ENCODE peak calls at places on chromosomes 1 and 21, in ten cellular contexts. One of them, this sample, is unnamed.

GRCh38 chr1:206895320-206895719 is 1.9 kb upstream of the IL24 start:
- DNase-seq in BJ: no peak
- DNase-seq in AG04450: no peak
- DNase-seq in right lobe of liver: no peak
- DNase-seq in fibroblast of pulmonary artery: no peak
- DNase-seq in left ventricle myocardium inferior: no peak
- DNase-seq in OCI-LY7: no peak
- DNase-seq in dorsolateral prefrontal cortex: no peak
- DNase-seq in lower lobe of right lung: no peak
- DNase-seq in foreskin fibroblast: no peak
- DNase-seq in this sample: no peak

GRCh38 chr1:229137274-229137673 is 133.6 kb upstream of the RAB4A start:
- DNase-seq in BJ: no peak
- DNase-seq in AG04450: no peak
- DNase-seq in right lobe of liver: no peak
- DNase-seq in fibroblast of pulmonary artery: no peak
- DNase-seq in left ventricle myocardium inferior: no peak
- DNase-seq in OCI-LY7: no peak
- DNase-seq in dorsolateral prefrontal cortex: no peak
- DNase-seq in lower lobe of right lung: no peak
- DNase-seq in foreskin fibroblast: no peak
- DNase-seq in this sample: no peak

GRCh38 chr21:35291963-35292627 is 243.0 kb upstream of the RUNX1 start:
- DNase-seq in BJ: no peak
- DNase-seq in AG04450: no peak
- DNase-seq in right lobe of liver: no peak
- DNase-seq in fibroblast of pulmonary artery: no peak
- DNase-seq in left ventricle myocardium inferior: no peak
- DNase-seq in OCI-LY7: no peak
- DNase-seq in dorsolateral prefrontal cortex: no peak
- DNase-seq in lower lobe of right lung: no peak
- DNase-seq in foreskin fibroblast: peak; percentile 5
- DNase-seq in this sample: no peak

GRCh38 chr1:25099343-25099951 is 132.9 kb downstream of the SYF2 start:
- DNase-seq in BJ: no peak
- DNase-seq in AG04450: no peak
- DNase-seq in right lobe of liver: no peak
- DNase-seq in fibroblast of pulmonary artery: no peak
- DNase-seq in left ventricle myocardium inferior: no peak
- DNase-seq in OCI-LY7: peak; percentile 13
- DNase-seq in dorsolateral prefrontal cortex: peak; percentile 30
- DNase-seq in lower lobe of right lung: no peak
- DNase-seq in foreskin fibroblast: no peak
- DNase-seq in this sample: no peak

GRCh38 chr1:53485478-53486394 is 26.5 kb downstream of the DMRTB1 start:
- DNase-seq in BJ: no peak
- DNase-seq in AG04450: peak; percentile 52
- DNase-seq in right lobe of liver: peak; percentile 71
- DNase-seq in fibroblast of pulmonary artery: peak; percentile 85
- DNase-seq in left ventricle myocardium inferior: peak; percentile 77
- DNase-seq in OCI-LY7: peak; percentile 64
- DNase-seq in dorsolateral prefrontal cortex: peak; percentile 78
- DNase-seq in lower lobe of right lung: peak; percentile 84
- DNase-seq in foreskin fibroblast: peak; percentile 66
- DNase-seq in this sample: peak; percentile 44

GRCh38 chr1:191025896-191026642 is 548.4 kb upstream of the BRINP3 start:
- DNase-seq in BJ: no peak
- DNase-seq in AG04450: no peak
- DNase-seq in right lobe of liver: no peak
- DNase-seq in fibroblast of pulmonary artery: no peak
- DNase-seq in left ventricle myocardium inferior: no peak
- DNase-seq in OCI-LY7: no peak
- DNase-seq in dorsolateral prefrontal cortex: no peak
- DNase-seq in lower lobe of right lung: no peak
- DNase-seq in foreskin fibroblast: no peak
- DNase-seq in this sample: no peak

GRCh38 chr21:42010507-42011493 is 640 bp upstream of the ZBTB21 start:
- DNase-seq in BJ: no peak
- DNase-seq in AG04450: no peak
- DNase-seq in right lobe of liver: peak; percentile 78
- DNase-seq in fibroblast of pulmonary artery: no peak
- DNase-seq in left ventricle myocardium inferior: no peak
- DNase-seq in OCI-LY7: peak; percentile 65
- DNase-seq in dorsolateral prefrontal cortex: no peak
- DNase-seq in lower lobe of right lung: peak; percentile 77
- DNase-seq in foreskin fibroblast: no peak
- DNase-seq in this sample: no peak

GRCh38 chr21:38769253-38769780 is 36.4 kb upstream of the ETS2 start:
- DNase-seq in BJ: no peak
- DNase-seq in AG04450: peak; percentile 81
- DNase-seq in right lobe of liver: no peak
- DNase-seq in fibroblast of pulmonary artery: peak; percentile 39
- DNase-seq in left ventricle myocardium inferior: no peak
- DNase-seq in OCI-LY7: no peak
- DNase-seq in dorsolateral prefrontal cortex: no peak
- DNase-seq in lower lobe of right lung: no peak
- DNase-seq in foreskin fibroblast: no peak
- DNase-seq in this sample: no peak

DNA sequence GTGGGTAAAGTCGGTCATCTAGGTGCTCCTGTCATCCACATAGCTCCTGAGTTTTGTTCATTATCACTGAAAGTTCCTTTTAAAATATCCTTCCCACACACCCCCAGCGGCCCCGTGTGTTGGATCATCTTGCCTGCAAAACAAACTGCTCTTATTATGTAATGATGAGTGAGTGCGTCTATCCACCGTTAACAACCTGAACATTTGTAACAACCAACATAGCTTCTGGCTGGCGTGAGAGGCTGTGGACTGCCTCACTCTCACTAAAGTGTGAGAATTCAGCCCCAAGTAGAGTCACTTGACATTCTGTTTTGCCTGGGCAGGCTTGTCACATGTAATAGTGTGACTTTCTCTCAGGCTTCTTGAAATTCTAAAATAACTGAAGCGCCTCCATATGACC is 14.5 kb upstream of the KCNA2 start:
- DNase-seq in BJ: no peak
- DNase-seq in AG04450: no peak
- DNase-seq in right lobe of liver: no peak
- DNase-seq in fibroblast of pulmonary artery: no peak
- DNase-seq in left ventricle myocardium inferior: no peak
- DNase-seq in OCI-LY7: no peak
- DNase-seq in dorsolateral prefrontal cortex: no peak
- DNase-seq in lower lobe of right lung: no peak
- DNase-seq in foreskin fibroblast: no peak
- DNase-seq in this sample: no peak
- H3K4me3 ChIP-seq in BJ: no peak overlapping the region
- H3K4me3 ChIP-seq in AG04450: no peak overlapping the region
- H3K4me3 ChIP-seq in right lobe of liver: no peak overlapping the region
- H3K4me3 ChIP-seq in fibroblast of pulmonary artery: no peak overlapping the region
- H3K4me3 ChIP-seq in left ventricle myocardium inferior: no peak overlapping the region
- H3K4me3 ChIP-seq in OCI-LY7: no peak overlapping the region
- H3K4me3 ChIP-seq in dorsolateral prefrontal cortex: no peak overlapping the region
- H3K4me3 ChIP-seq in lower lobe of right lung: no peak overlapping the region
- H3K4me3 ChIP-seq in foreskin fibroblast: no peak overlapping the region
- H3K4me3 ChIP-seq in this sample: no peak overlapping the region

GRCh38 chr1:222791006-222791710 is 23.7 kb upstream of the DISP1 start:
- DNase-seq in BJ: no peak
- DNase-seq in AG04450: no peak
- DNase-seq in right lobe of liver: no peak
- DNase-seq in fibroblast of pulmonary artery: peak; percentile 61
- DNase-seq in left ventricle myocardium inferior: no peak
- DNase-seq in OCI-LY7: no peak
- DNase-seq in dorsolateral prefrontal cortex: no peak
- DNase-seq in lower lobe of right lung: no peak
- DNase-seq in foreskin fibroblast: no peak
- DNase-seq in this sample: no peak

GRCh38 chr1:222792744-222793143 is 22.1 kb upstream of the DISP1 start:
- DNase-seq in BJ: no peak
- DNase-seq in AG04450: no peak
- DNase-seq in right lobe of liver: no peak
- DNase-seq in fibroblast of pulmonary artery: peak; percentile 57
- DNase-seq in left ventricle myocardium inferior: no peak
- DNase-seq in OCI-LY7: peak; percentile 20
- DNase-seq in dorsolateral prefrontal cortex: no peak
- DNase-seq in lower lobe of right lung: no peak
- DNase-seq in foreskin fibroblast: no peak
- DNase-seq in this sample: no peak

GRCh38 chr1:222798975-222799374 is 15.9 kb upstream of the DISP1 start:
- DNase-seq in BJ: no peak
- DNase-seq in AG04450: no peak
- DNase-seq in right lobe of liver: no peak
- DNase-seq in fibroblast of pulmonary artery: no peak
- DNase-seq in left ventricle myocardium inferior: no peak
- DNase-seq in OCI-LY7: no peak
- DNase-seq in dorsolateral prefrontal cortex: no peak
- DNase-seq in lower lobe of right lung: no peak
- DNase-seq in foreskin fibroblast: no peak
- DNase-seq in this sample: no peak

GRCh38 chr1:222798111-222798510 is 16.7 kb upstream of the DISP1 start:
- DNase-seq in BJ: no peak
- DNase-seq in AG04450: no peak
- DNase-seq in right lobe of liver: no peak
- DNase-seq in fibroblast of pulmonary artery: peak; percentile 62
- DNase-seq in left ventricle myocardium inferior: no peak
- DNase-seq in OCI-LY7: no peak
- DNase-seq in dorsolateral prefrontal cortex: no peak
- DNase-seq in lower lobe of right lung: no peak
- DNase-seq in foreskin fibroblast: no peak
- DNase-seq in this sample: no peak

DNA sequence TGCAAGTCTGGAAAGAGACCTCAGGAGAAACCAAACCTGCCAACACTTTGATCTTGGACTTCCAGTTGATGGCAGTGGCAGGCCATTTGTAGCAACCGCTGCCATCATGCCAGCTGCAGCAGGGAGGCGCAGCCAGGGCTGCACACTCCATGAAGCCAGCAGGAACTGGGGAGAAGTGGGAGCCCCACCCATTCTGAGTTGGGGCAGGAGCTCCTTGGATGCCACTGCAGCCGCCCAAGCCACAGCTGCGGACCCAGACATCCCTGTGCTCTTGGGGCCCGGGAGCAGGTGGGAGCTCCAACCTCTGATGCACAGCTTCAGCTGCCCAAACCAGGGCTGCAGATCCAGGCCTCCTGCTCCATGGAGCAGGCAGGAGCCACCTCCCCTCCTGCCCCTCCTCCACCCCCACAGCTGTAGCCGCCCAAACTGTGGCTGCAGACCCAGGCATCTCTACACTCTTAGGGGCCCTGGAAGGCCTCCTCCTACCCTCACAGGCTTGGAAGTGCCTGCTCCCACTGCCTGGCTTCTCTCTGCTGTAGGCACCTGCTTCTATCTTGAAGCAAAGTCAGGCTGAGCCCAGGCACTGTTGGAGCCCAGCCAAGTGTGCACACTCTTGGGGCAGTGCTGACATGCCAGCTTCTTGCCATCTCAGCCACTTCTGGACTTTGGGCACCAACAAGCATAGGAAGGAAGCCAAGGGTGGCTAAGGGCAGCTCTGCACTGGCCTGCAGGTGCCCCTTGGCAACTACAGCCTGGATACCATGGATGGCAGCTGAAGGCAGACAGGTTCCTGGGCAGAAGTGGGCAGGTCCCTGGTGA is 20.0 kb upstream of the DISP1 start:
- DNase-seq in BJ: no peak
- DNase-seq in AG04450: no peak
- DNase-seq in right lobe of liver: peak; percentile 71
- DNase-seq in fibroblast of pulmonary artery: no peak
- DNase-seq in left ventricle myocardium inferior: no peak
- DNase-seq in OCI-LY7: no peak
- DNase-seq in dorsolateral prefrontal cortex: no peak
- DNase-seq in lower lobe of right lung: no peak
- DNase-seq in foreskin fibroblast: no peak
- DNase-seq in this sample: peak; percentile 45
- TF ChIP-seq CTCF in BJ: peak; percentile 15
- TF ChIP-seq CTCF in AG04450: no peak
- TF ChIP-seq CTCF in right lobe of liver: peak; percentile 39
- TF ChIP-seq CTCF in fibroblast of pulmonary artery: peak; percentile 5
- TF ChIP-seq CTCF in left ventricle myocardium inferior: no peak
- TF ChIP-seq CTCF in OCI-LY7: no peak
- TF ChIP-seq CTCF in dorsolateral prefrontal cortex: no peak
- TF ChIP-seq CTCF in lower lobe of right lung: no peak
- TF ChIP-seq CTCF in foreskin fibroblast: no peak
- TF ChIP-seq CTCF in this sample: no peak

GRCh38 chr21:33885158-33885514 is 30.5 kb downstream of the ATP5PO start:
- DNase-seq in BJ: no peak
- DNase-seq in AG04450: no peak
- DNase-seq in right lobe of liver: no peak
- DNase-seq in fibroblast of pulmonary artery: no peak
- DNase-seq in left ventricle myocardium inferior: no peak
- DNase-seq in OCI-LY7: no peak
- DNase-seq in dorsolateral prefrontal cortex: no peak
- DNase-seq in lower lobe of right lung: no peak
- DNase-seq in foreskin fibroblast: no peak
- DNase-seq in this sample: no peak

GRCh38 chr21:33880626-33881025 is 35.0 kb downstream of the ATP5PO start:
- DNase-seq in BJ: no peak
- DNase-seq in AG04450: no peak
- DNase-seq in right lobe of liver: no peak
- DNase-seq in fibroblast of pulmonary artery: no peak
- DNase-seq in left ventricle myocardium inferior: no peak
- DNase-seq in OCI-LY7: no peak
- DNase-seq in dorsolateral prefrontal cortex: no peak
- DNase-seq in lower lobe of right lung: no peak
- DNase-seq in foreskin fibroblast: no peak
- DNase-seq in this sample: no peak

GRCh38 chr21:33886316-33886715 is 29.3 kb downstream of the ATP5PO start:
- DNase-seq in BJ: no peak
- DNase-seq in AG04450: no peak
- DNase-seq in right lobe of liver: no peak
- DNase-seq in fibroblast of pulmonary artery: no peak
- DNase-seq in left ventricle myocardium inferior: no peak
- DNase-seq in OCI-LY7: no peak
- DNase-seq in dorsolateral prefrontal cortex: no peak
- DNase-seq in lower lobe of right lung: no peak
- DNase-seq in foreskin fibroblast: no peak
- DNase-seq in this sample: no peak

GRCh38 chr21:33881689-33882440 is 33.7 kb downstream of the ATP5PO start:
- DNase-seq in BJ: no peak
- DNase-seq in AG04450: no peak
- DNase-seq in right lobe of liver: no peak
- DNase-seq in fibroblast of pulmonary artery: no peak
- DNase-seq in left ventricle myocardium inferior: no peak
- DNase-seq in OCI-LY7: no peak
- DNase-seq in dorsolateral prefrontal cortex: no peak
- DNase-seq in lower lobe of right lung: no peak
- DNase-seq in foreskin fibroblast: no peak
- DNase-seq in this sample: no peak

DNA sequence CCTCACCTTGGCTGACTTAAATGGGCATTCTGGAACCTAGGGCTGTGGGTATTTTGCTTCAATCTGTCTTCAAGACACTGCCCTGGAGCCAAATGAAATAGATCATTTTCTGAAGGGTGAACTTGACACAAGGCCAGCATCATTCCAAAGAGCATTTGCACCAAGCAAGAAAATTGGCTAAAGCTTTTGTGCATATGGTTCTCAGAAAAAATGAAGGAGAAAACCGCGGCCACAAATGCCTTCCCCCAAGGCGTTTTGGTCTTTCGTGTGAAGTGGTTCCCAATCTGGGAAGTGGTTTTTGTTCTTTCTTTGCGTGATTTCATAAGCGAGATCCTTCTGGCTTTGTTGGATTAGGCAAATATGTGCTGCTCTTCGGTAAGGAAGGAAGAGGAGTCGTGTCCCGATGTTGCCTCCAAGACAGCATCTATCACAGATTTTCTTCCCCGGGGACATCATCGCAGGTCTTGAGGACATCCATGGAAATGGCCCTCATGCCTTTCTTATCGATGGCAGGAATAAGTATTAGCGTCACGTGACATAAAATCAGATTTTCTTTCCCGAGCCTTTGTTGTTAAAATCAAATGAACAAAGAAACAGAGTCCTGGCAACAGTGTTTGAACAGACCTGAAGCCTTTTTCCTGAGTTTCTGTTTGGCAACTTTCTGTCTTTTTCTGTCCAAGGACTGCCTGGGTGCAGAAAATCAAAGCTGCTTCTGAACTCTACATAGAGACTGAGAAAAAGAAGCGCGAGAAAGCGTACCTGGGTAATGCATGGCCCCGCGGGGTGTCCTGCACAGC is 31.0 kb downstream of the ATP5PO start:
- DNase-seq in BJ: peak; percentile 70
- DNase-seq in AG04450: no peak
- DNase-seq in right lobe of liver: no peak
- DNase-seq in fibroblast of pulmonary artery: peak; percentile 23
- DNase-seq in left ventricle myocardium inferior: no peak
- DNase-seq in OCI-LY7: no peak
- DNase-seq in dorsolateral prefrontal cortex: no peak
- DNase-seq in lower lobe of right lung: no peak
- DNase-seq in foreskin fibroblast: no peak
- DNase-seq in this sample: no peak
- H3K4me3 ChIP-seq in BJ: no peak overlapping the region
- H3K4me3 ChIP-seq in AG04450: no peak overlapping the region
- H3K4me3 ChIP-seq in right lobe of liver: no peak overlapping the region
- H3K4me3 ChIP-seq in fibroblast of pulmonary artery: no peak overlapping the region
- H3K4me3 ChIP-seq in left ventricle myocardium inferior: no peak overlapping the region
- H3K4me3 ChIP-seq in OCI-LY7: no peak overlapping the region
- H3K4me3 ChIP-seq in dorsolateral prefrontal cortex: no peak overlapping the region
- H3K4me3 ChIP-seq in lower lobe of right lung: no peak overlapping the region
- H3K4me3 ChIP-seq in foreskin fibroblast: peak overlapping the region; percentile 10
- H3K4me3 ChIP-seq in this sample: no peak overlapping the region

GRCh38 chr1:16913616-16913865 is 8.2 kb upstream of the CROCC start:
- DNase-seq in BJ: no peak
- DNase-seq in AG04450: no peak
- DNase-seq in right lobe of liver: no peak
- DNase-seq in fibroblast of pulmonary artery: no peak
- DNase-seq in left ventricle myocardium inferior: no peak
- DNase-seq in OCI-LY7: no peak
- DNase-seq in dorsolateral prefrontal cortex: no peak
- DNase-seq in lower lobe of right lung: no peak
- DNase-seq in foreskin fibroblast: no peak
- DNase-seq in this sample: no peak

GRCh38 chr1:16918371-16918770 is 3.4 kb upstream of the CROCC start:
- DNase-seq in BJ: no peak
- DNase-seq in AG04450: no peak
- DNase-seq in right lobe of liver: no peak
- DNase-seq in fibroblast of pulmonary artery: no peak
- DNase-seq in left ventricle myocardium inferior: no peak
- DNase-seq in OCI-LY7: no peak
- DNase-seq in dorsolateral prefrontal cortex: no peak
- DNase-seq in lower lobe of right lung: peak; percentile 32
- DNase-seq in foreskin fibroblast: no peak
- DNase-seq in this sample: peak; percentile 21

GRCh38 chr1:16907870-16908758 is 12.3 kb downstream of the RNU1-2 start:
- DNase-seq in BJ: no peak
- DNase-seq in AG04450: no peak
- DNase-seq in right lobe of liver: no peak
- DNase-seq in fibroblast of pulmonary artery: no peak
- DNase-seq in left ventricle myocardium inferior: no peak
- DNase-seq in OCI-LY7: no peak
- DNase-seq in dorsolateral prefrontal cortex: peak; percentile 0
- DNase-seq in lower lobe of right lung: no peak
- DNase-seq in foreskin fibroblast: no peak
- DNase-seq in this sample: no peak

GRCh38 chr1:16915627-16915973 is 6.1 kb upstream of the CROCC start:
- DNase-seq in BJ: no peak
- DNase-seq in AG04450: no peak
- DNase-seq in right lobe of liver: no peak
- DNase-seq in fibroblast of pulmonary artery: peak; percentile 22
- DNase-seq in left ventricle myocardium inferior: no peak
- DNase-seq in OCI-LY7: peak; percentile 36
- DNase-seq in dorsolateral prefrontal cortex: no peak
- DNase-seq in lower lobe of right lung: no peak
- DNase-seq in foreskin fibroblast: peak; percentile 31
- DNase-seq in this sample: peak; percentile 29

DNA sequence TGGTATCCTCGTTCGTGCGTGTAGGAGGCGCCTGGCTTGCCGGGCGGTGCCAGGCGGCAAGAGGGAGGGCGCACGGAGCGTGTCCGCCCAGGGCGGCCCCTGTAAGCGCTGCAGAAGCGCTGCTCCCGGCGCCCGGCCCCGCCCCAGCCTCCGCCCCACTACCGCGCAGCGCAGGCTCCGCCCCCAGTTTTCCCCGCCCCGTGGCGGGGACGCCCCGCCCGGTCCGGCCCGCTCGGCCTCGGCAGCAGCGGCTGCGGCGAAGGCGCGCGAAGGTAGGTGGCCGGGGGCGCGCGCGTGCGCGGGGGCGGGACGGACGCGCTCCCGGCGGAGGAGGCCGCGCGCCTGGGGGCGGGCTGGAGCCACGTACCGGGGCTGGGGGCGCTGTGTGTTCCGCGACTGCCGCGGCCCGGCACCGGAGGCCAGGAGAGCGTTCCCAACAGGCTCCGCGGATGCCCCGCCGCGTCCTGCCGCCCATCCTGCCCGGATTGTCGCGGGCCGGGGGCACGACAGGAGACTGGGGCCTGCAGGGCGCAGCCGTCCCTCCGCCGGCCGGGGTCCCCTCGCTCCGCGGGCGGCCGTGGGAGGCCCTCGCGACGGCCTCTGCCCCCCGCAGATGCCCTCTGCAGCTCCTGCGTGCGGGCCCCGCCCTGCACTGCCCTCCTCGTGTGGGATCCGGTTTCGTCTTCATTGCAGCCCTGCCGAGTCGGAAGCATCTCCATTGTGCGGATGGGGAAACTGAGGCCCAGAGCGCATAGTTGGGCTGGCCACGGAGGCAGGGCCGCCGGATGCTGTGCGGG is 7.7 kb upstream of the CROCC start:
- DNase-seq in BJ: peak; percentile 73
- DNase-seq in AG04450: peak; percentile 89
- DNase-seq in right lobe of liver: peak; percentile 99
- DNase-seq in fibroblast of pulmonary artery: peak; percentile 96
- DNase-seq in left ventricle myocardium inferior: peak; percentile 90
- DNase-seq in OCI-LY7: peak; percentile 93
- DNase-seq in dorsolateral prefrontal cortex: peak; percentile 77
- DNase-seq in lower lobe of right lung: peak; percentile 94
- DNase-seq in foreskin fibroblast: peak; percentile 99
- DNase-seq in this sample: peak; percentile 100
- TF ChIP-seq CTCF in BJ: no peak
- TF ChIP-seq CTCF in AG04450: no peak
- TF ChIP-seq CTCF in right lobe of liver: no peak
- TF ChIP-seq CTCF in fibroblast of pulmonary artery: no peak
- TF ChIP-seq CTCF in left ventricle myocardium inferior: no peak
- TF ChIP-seq CTCF in OCI-LY7: peak; percentile 22
- TF ChIP-seq CTCF in dorsolateral prefrontal cortex: no peak
- TF ChIP-seq CTCF in lower lobe of right lung: no peak
- TF ChIP-seq CTCF in foreskin fibroblast: no peak
- TF ChIP-seq CTCF in this sample: no peak

This sample was measured in pancreas.